ENCODE peak calls at places on chromosome 5, in five cellular contexts. S is BJ, B is H1, C is kidney epithelial cell, U is aorta. Z is an unnamed sample. For H3K36me3, the result is how much of the 10 kb centered on the place peaks cover.

GRCh38 chr5:169805527-169805934 is 168.5 kb downstream of the DOCK2 start:
- DNase-seq in S (no peak), B (no peak), C (no peak), U (no peak), Z (no peak)

GRCh38 chr5:177390363-177391300 is 6.4 kb downstream of the SLC34A1 start:
- DNase-seq in U (peak), B (peak), C (no peak), S (no peak), Z (peak)

GRCh38 chr5:14407746-14408175 is 173.8 kb upstream of the OTULINL start:
- DNase-seq in C (no peak), S (no peak), B (no peak), U (no peak), Z (no peak)

GRCh38 chr5:178670486-178670885 is 43.6 kb upstream of the CLK4 start:
- DNase-seq in B (no peak), C (no peak), S (no peak), U (no peak), Z (no peak)

GRCh38 chr5:111537153-111538024 is 25.1 kb upstream of the STARD4 start:
- DNase-seq in C (no peak), U (no peak), B (no peak), S (peak), Z (no peak)

GRCh38 chr5:52269853-52270252 is 517.9 kb upstream of the ITGA1 start:
- DNase-seq in U (no peak), S (no peak), C (no peak), B (no peak), Z (no peak)

GRCh38 chr5:65446682-65447081 is 35.0 kb downstream of the ADAMTS6 start:
- DNase-seq in B (no peak), U (no peak), S (no peak), C (no peak), Z (no peak)

GRCh38 chr5:80399553-80400239 is 8.2 kb upstream of the ZFYVE16 start:
- DNase-seq in C (no peak), U (no peak), S (no peak), B (no peak), Z (no peak)

GRCh38 chr5:125461641-125462072 is 715.2 kb upstream of the ZNF608 start:
- DNase-seq in S (no peak), U (no peak), C (no peak), B (no peak), Z (no peak)

GRCh38 chr5:73692166-73692640 is 66.2 kb downstream of the ARHGEF28 start:
- DNase-seq in C (no peak), B (no peak), S (peak), U (no peak), Z (no peak)

GRCh38 chr5:10762178-10762775 is 1.2 kb upstream of the DAP start:
- DNase-seq in S (no peak), B (no peak), U (no peak), C (no peak), Z (peak)

GRCh38 chr5:122030251-122030650 is 47.8 kb downstream of the LOX start:
- DNase-seq in C (no peak), U (no peak), S (no peak), B (no peak), Z (no peak)

GRCh38 chr5:66840527-66841013 is 244.4 kb downstream of the MAST4 start:
- DNase-seq in B (no peak), C (peak), U (no peak), S (no peak), Z (no peak)

GRCh38 chr5:179906795-179907569 is 715 bp downstream of the TBC1D9B start:
- DNase-seq in S (no peak), B (no peak), C (no peak), U (peak), Z (no peak)

GRCh38 chr5:18798058-18798457 is 1163.8 kb downstream of the TAF11L14 start:
- DNase-seq in U (no peak), C (no peak), B (peak), S (no peak), Z (no peak)

GRCh38 chr5:307794-308579 is 13.5 kb upstream of the AHRR start:
- DNase-seq in B (no peak), U (peak), S (no peak), C (no peak), Z (peak)

GRCh38 chr5:1511651-1512540 is 11.9 kb downstream of the LPCAT1 start:
- DNase-seq in S (peak), B (no peak), C (no peak), U (peak), Z (peak)

GRCh38 chr5:167294861-167295685 is 996.4 kb upstream of the WWC1 start:
- DNase-seq in S (peak), B (no peak), U (no peak), C (peak), Z (no peak)

GRCh38 chr5:96439477-96440184 is 6.6 kb upstream of the PCSK1 start:
- DNase-seq in U (no peak), B (no peak), S (no peak), C (no peak), Z (no peak)

GRCh38 chr5:17185349-17185748 is 32.1 kb upstream of the BASP1 start:
- DNase-seq in C (no peak), S (no peak), B (no peak), U (no peak), Z (no peak)

GRCh38 chr5:17186271-17186670 is 31.2 kb upstream of the BASP1 start:
- DNase-seq in C (no peak), U (no peak), S (no peak), B (no peak), Z (no peak)

GRCh38 chr5:17189381-17190036 is 27.9 kb upstream of the BASP1 start:
- DNase-seq in C (no peak), S (no peak), B (peak), U (peak), Z (peak)

GRCh38 chr5:17185776-17186175 is 31.7 kb upstream of the BASP1 start:
- DNase-seq in S (peak), B (no peak), U (no peak), C (no peak), Z (no peak)

GRCh38 chr5:17187401-17187800 is 30.0 kb upstream of the BASP1 start:
- DNase-seq in C (no peak), U (no peak), B (no peak), S (no peak), Z (no peak)
- H3K4me3 ChIP-seq in C (no peak), U (no peak), B (no peak), S (no peak), Z (no peak)

DNA sequence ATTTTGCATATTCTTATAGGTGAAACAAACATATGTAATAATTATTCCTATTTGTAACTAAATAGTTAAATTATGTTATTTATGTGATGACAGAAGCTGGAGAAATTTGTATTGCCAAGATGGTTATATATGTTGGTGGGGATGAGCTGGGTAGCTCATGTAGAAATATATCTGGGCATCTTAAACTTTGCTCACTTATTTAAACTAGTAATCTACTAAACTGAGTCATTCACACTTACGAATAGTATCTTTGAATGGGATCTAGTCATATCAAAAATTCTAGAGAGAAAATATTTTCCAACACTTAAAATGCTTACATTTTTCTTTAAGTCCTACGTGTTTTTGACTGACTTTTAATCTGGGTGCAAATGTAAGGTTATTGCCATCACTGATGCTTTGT is 44.6 kb upstream of the EIF4EBP3 start:
- DNase-seq in U (no peak), S (no peak), B (no peak), C (no peak), Z (no peak)
- H3K36me3 ChIP-seq in U (under half), S (under half), B (under half), C (under half), Z (half or more)

GRCh38 chr5:149940941-149941644 is 3.5 kb downstream of the PDE6A start:
- DNase-seq in U (no peak), C (no peak), S (no peak), B (no peak), Z (no peak)

GRCh38 chr5:149944666-149945065 is at the start of gene PDE6A:
- DNase-seq in C (no peak), S (no peak), B (no peak), U (no peak), Z (no peak)

GRCh38 chr5:149941795-149942194 is 2.8 kb downstream of the PDE6A start:
- DNase-seq in U (no peak), B (no peak), S (no peak), C (no peak), Z (no peak)

GRCh38 chr5:149940077-149940574 is 4.5 kb downstream of the PDE6A start:
- DNase-seq in B (no peak), U (no peak), S (no peak), C (no peak), Z (no peak)

GRCh38 chr5:149942199-149942598 is 2.4 kb downstream of the PDE6A start:
- DNase-seq in B (no peak), C (no peak), S (no peak), U (no peak), Z (no peak)
- H3K4me3 ChIP-seq in B (no peak), C (no peak), S (no peak), U (no peak), Z (no peak)

DNA sequence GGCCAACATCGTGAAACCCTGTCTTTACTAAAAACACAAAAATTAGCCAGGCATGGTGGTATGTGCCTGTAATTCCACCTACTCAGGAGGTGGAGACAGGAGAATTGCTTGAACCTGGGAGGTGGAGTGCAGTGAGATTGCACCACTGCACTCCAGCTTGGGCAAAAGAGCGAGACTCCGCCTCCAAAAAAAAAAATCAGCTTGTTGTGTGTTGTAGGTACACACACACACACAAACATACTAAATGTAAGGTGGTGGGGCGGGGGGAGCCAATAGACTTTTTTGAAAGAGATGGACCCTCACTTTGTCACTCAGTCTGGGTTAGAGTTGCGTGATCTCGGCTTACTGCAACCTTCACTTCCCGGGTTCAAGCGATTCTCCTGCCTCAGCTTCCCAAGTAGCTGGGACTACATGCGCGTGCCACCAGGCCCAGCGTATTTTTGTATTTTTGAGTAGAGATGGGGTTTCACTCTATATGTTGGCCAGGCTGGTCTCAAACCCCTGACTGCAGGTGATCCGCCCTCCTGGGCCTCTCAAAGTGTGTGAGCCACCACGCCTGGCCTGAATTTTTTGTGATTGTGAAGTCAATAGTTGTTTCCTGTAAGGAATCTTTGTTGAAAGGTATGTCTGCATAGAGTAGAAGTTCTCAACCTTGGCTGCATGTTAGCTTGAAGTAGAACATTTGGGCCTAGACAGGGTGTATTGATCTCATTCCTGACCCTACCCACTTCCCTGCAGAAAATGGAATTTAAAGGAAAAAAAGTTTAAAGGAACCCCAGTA is 13.7 kb downstream of the NPM1 start:
- DNase-seq in U (no peak), C (no peak), B (no peak), S (no peak), Z (no peak)
- H3K36me3 ChIP-seq in U (under half), C (under half), B (half or more), S (under half), Z (half or more)

GRCh38 chr5:59093329-59093728 is 510.5 kb downstream of the RAB3C start:
- DNase-seq in U (no peak), B (no peak), S (no peak), C (no peak), Z (no peak)
- H3K4me3 ChIP-seq in U (no peak), B (no peak), S (no peak), C (no peak), Z (peak)

GRCh38 chr5:175526691-175527090 is 48.3 kb downstream of the SFXN1 start:
- DNase-seq in C (no peak), B (no peak), U (no peak), S (no peak), Z (no peak)
- H3K36me3 ChIP-seq in C (under half), B (under half), U (under half), S (under half), Z (under half)

GRCh38 chr5:132825165-132825823 is 5.2 kb downstream of the SHROOM1 start:
- DNase-seq in U (no peak), B (no peak), C (no peak), S (no peak), Z (no peak)
- H3K4me3 ChIP-seq in U (no peak), B (peak), C (no peak), S (no peak), Z (peak)